ENCODE peak calls at places on chromosomes 6 and 20, in eight cellular contexts. U is breast epithelium, K is IMR-90, O is endothelial cell of umbilical vein, E is A549, I is Peyer's patch, Q is testis, B is gastrocnemius medialis. J is an unnamed sample. For H3K4me1, the result is how much of the 10 kb centered on the place peaks cover.

GRCh38 chr20:23043376-23043775 is 6.1 kb downstream of the THBD start:
- DNase-seq in U (no peak), B (no peak), E (no peak), K (no peak), O (no peak), I (no peak), Q (no peak), J (no peak)

GRCh38 chr6:145813285-145814034 is 1.1 kb downstream of the FBXO30 start:
- DNase-seq in Q (no peak), K (peak), E (peak), I (no peak), U (no peak), O (peak), B (no peak), J (no peak)

GRCh38 chr6:143192766-143193165 is 132.1 kb downstream of the AIG1 start:
- DNase-seq in O (no peak), B (no peak), Q (no peak), I (no peak), K (no peak), U (no peak), E (no peak), J (no peak)

GRCh38 chr20:4689224-4689623 is 32.5 kb upstream of the PRND start:
- DNase-seq in E (no peak), B (no peak), Q (no peak), I (no peak), O (no peak), U (no peak), K (no peak), J (no peak)

GRCh38 chr6:41167173-41167963 is 4.5 kb upstream of the TREM2 start:
- DNase-seq in E (no peak), U (no peak), B (no peak), O (peak), K (peak), Q (no peak), I (no peak), J (no peak)

GRCh38 chr6:143014764-143015163 is 45.9 kb upstream of the AIG1 start:
- DNase-seq in U (no peak), O (no peak), Q (no peak), B (no peak), I (no peak), E (no peak), K (peak), J (no peak)

GRCh38 chr20:11047559-11047958 is 373.8 kb upstream of the JAG1 start:
- DNase-seq in E (no peak), O (no peak), Q (no peak), B (no peak), I (no peak), U (no peak), K (no peak), J (no peak)

GRCh38 chr20:44110816-44111568 is 76.0 kb downstream of the JPH2 start:
- DNase-seq in I (no peak), E (no peak), O (no peak), B (no peak), Q (no peak), K (no peak), U (no peak), J (no peak)

GRCh38 chr6:149094934-149095341 is 222.6 kb upstream of the TAB2 start:
- DNase-seq in Q (no peak), E (no peak), B (no peak), I (no peak), U (no peak), O (no peak), K (peak), J (no peak)

GRCh38 chr6:145875496-145876244 is 61.1 kb upstream of the FBXO30 start:
- DNase-seq in K (no peak), Q (peak), O (no peak), B (no peak), U (no peak), E (no peak), I (no peak), J (no peak)

GRCh38 chr6:33815854-33816253 is 12.1 kb upstream of the MLN start:
- DNase-seq in E (no peak), U (no peak), I (no peak), Q (no peak), K (no peak), O (peak), B (no peak), J (no peak)

GRCh38 chr6:106160189-106160588 is 74.1 kb downstream of the PRDM1 start:
- DNase-seq in Q (no peak), I (no peak), B (no peak), O (no peak), K (no peak), E (no peak), U (no peak), J (no peak)

GRCh38 chr20:57412347-57413029 is 21.3 kb downstream of the RBM38 start:
- DNase-seq in O (no peak), U (no peak), K (no peak), Q (peak), I (no peak), B (no peak), E (no peak), J (no peak)

DNA sequence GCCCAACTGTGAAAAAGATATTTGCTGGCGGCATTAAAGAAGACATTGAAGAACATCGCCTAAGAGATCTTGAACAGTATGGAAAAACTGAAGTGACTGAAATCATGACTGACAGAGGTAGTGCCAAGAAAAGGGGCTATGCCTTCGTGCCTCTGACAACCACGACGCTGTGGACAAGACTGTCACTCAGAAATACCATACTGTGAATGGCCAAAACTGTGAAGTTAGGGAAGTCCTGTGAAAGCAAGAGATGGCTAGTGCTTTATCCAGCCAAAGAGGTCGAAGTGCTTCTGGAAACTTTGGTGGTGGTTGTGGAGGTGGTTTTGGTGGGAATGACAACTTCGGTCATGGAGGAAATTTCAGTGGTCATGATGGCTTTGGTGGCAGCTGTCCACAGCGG is 7.5 kb downstream of the SFT2D1 start:
- DNase-seq in Q (no peak), O (no peak), K (no peak), E (no peak), U (no peak), B (no peak), I (no peak), J (no peak)
- H3K4me1 ChIP-seq in Q (under half), O (under half), K (under half), E (under half), U (under half), B (under half), I (under half), J (under half)

DNA sequence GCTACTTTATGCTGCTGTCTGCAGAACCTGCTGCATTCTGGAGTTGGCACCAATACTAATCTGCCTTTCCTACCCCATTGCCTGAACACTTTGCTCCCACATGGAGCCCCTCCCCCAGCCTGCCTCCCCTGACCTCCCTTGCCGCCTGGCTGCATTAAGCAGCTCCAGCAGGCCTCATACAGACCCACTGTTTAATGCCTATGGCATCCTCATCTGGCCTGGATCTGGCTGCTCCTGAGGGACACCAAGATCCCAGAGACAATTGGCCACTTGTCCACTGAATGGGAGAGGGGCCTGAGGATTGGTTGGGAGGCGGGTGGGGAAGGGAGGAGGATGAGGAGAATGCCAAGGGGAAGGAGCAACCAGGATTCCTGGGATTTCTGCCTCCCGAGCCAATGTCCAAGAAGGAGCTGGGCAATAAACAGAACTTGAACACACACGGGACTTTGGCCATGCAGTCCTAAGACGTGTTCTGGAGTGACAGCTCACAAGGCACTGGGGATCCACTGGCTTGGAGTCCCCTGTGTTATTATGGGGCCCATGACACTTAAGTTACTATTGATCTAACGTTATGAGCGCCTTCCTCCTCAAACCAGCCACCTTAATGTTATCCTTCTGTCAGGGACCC is 10.4 kb upstream of the KCNK5 start:
- DNase-seq in U (no peak), Q (no peak), E (no peak), B (no peak), I (no peak), O (no peak), K (no peak), J (no peak)
- TF ChIP-seq CTCF in U (no peak), Q (no peak), E (no peak), B (no peak), I (no peak), O (no peak), K (no peak), J (no peak)

GRCh38 chr20:33811763-33812672 is 870 bp downstream of the CHMP4B start:
- DNase-seq in Q (peak), E (peak), K (peak), U (peak), I (peak), B (peak), O (peak), J (no peak)
- TF ChIP-seq POLR2A in Q (no peak), E (no peak), K (peak), U (no peak), I (no peak), B (peak), O (peak), J (no peak)

DNA sequence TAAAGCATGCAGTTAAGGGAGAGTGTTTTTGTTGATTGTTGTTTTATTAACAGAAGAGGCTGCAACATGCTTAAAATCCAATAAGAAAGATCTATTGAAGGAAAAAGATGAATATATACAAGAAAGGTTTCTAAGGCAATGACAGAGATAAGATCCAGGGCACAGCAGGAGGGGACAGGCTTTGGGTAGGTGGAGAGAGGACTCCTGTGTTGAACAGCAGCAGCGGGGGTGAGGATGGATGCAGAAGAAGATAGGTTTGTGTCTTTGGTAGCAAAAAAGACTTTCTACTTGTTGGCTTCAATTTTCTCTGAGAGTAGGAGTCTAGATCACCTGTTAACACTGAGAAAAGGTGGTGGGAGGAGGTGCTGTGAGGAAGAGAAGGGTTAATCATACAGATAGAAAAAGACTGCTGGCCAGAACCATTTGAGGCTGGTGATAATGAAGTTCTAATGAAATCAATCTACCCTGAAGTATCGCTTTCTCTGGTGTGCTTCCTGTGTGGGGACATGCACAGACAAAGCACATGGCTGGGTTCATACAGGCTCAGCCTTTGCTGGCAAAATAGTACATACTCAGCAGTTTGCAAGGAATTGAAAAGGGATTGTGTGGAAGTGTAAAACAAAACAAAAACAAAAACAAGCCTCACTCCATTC is 17.2 kb upstream of the DST start:
- DNase-seq in B (no peak), K (no peak), U (no peak), O (no peak), Q (no peak), E (no peak), I (no peak), J (no peak)
- H3K4me1 ChIP-seq in B (under half), K (under half), U (under half), O (under half), Q (under half), E (half or more), I (under half), J (half or more)

GRCh38 chr6:31083742-31084354 is 28.5 kb downstream of the C6orf15 start:
- DNase-seq in I (no peak), O (peak), Q (peak), K (peak), B (no peak), E (peak), U (no peak), J (peak)
- TF ChIP-seq CTCF in I (peak), O (peak), Q (no peak), K (peak), B (no peak), E (peak), U (no peak), J (peak)

J was measured in heart left ventricle.